ENCODE peak calls at places on chromosome 13, in nine cellular contexts. P is tibial artery; Q is CD8-positive, alpha-beta memory T cell; A is cardiac muscle cell; T is heart right ventricle; V is right cardiac atrium; F is thoracic aorta; U is upper lobe of right lung; O is CD4-positive, CD25-positive, alpha-beta regulatory T cell. M is an unnamed sample.
A peak's percentile ranks its signal among the peaks of the same experiment; 100 is the strongest.

GRCh38 chr13:98796191-98796590 is 43.7 kb upstream of the SLC15A1 start:
- DNase-seq in P (no peak), Q (no peak), A (no peak), T (no peak), V (no peak), F (no peak), U (no peak), O (no peak), M (no peak)

GRCh38 chr13:107900775-107901174 is 314.6 kb downstream of the LIG4 start:
- DNase-seq in P (no peak), Q (no peak), A (no peak), T (no peak), V (no peak), F (no peak), U (no peak), O (no peak), M (no peak)

GRCh38 chr13:89660752-89661151 is 1686.7 kb upstream of the MIR17HG start:
- DNase-seq in P (no peak), Q (no peak), A (no peak), T (no peak), V (no peak), F (no peak), U (no peak), O (no peak), M (no peak)

GRCh38 chr13:102597029-102598015 is 536 bp downstream of the TPP2 start:
- DNase-seq in P (peak; percentile 70), Q (no peak), A (peak; percentile 22), T (peak; percentile 14), V (peak; percentile 37), F (no peak), U (no peak), O (peak; percentile 36), M (no peak)

GRCh38 chr13:109622006-109622405 is 164.4 kb downstream of the IRS2 start:
- DNase-seq in P (no peak), Q (no peak), A (no peak), T (no peak), V (no peak), F (no peak), U (no peak), O (no peak), M (no peak)

GRCh38 chr13:77699059-77699680 is 1.7 kb downstream of the SLAIN1 start:
- DNase-seq in P (no peak), Q (no peak), A (no peak), T (no peak), V (no peak), F (no peak), U (no peak), O (peak; percentile 9), M (no peak)

GRCh38 chr13:105611424-105611823 is 924.0 kb downstream of the EFNB2 start:
- DNase-seq in P (no peak), Q (no peak), A (peak; percentile 36), T (no peak), V (no peak), F (no peak), U (no peak), O (no peak), M (no peak)

GRCh38 chr13:72097568-72097967 is 230.6 kb upstream of the DACH1 start:
- DNase-seq in P (no peak), Q (no peak), A (no peak), T (no peak), V (no peak), F (no peak), U (no peak), O (no peak), M (no peak)

GRCh38 chr13:89920461-89920860 is 1427.0 kb upstream of the MIR17HG start:
- DNase-seq in P (no peak), Q (no peak), A (no peak), T (no peak), V (no peak), F (no peak), U (no peak), O (no peak), M (no peak)

GRCh38 chr13:73168993-73169401 is 110.2 kb downstream of the KLF5 start:
- DNase-seq in P (no peak), Q (no peak), A (no peak), T (no peak), V (no peak), F (no peak), U (no peak), O (no peak), M (no peak)

GRCh38 chr13:85896516-85897450 is 97.6 kb upstream of the SLITRK6 start:
- DNase-seq in P (no peak), Q (no peak), A (no peak), T (no peak), V (no peak), F (no peak), U (no peak), O (no peak), M (peak; percentile 43)

GRCh38 chr13:70080030-70080429 is 27.6 kb upstream of the ATXN8OS start:
- DNase-seq in P (no peak), Q (no peak), A (no peak), T (peak; percentile 62), V (peak; percentile 22), F (no peak), U (no peak), O (no peak), M (no peak)

GRCh38 chr13:114142640-114143490 is 10.4 kb upstream of the RASA3 start:
- DNase-seq in P (peak; percentile 65), Q (peak; percentile 63), A (no peak), T (no peak), V (peak; percentile 34), F (no peak), U (peak; percentile 77), O (peak; percentile 99), M (peak; percentile 92)

GRCh38 chr13:101307181-101307701 is 109.1 kb downstream of the NALCN start:
- DNase-seq in P (no peak), Q (no peak), A (no peak), T (no peak), V (no peak), F (no peak), U (no peak), O (no peak), M (no peak)

GRCh38 chr13:89862691-89863036 is 1484.8 kb upstream of the MIR17HG start:
- DNase-seq in P (no peak), Q (no peak), A (no peak), T (no peak), V (no peak), F (no peak), U (no peak), O (no peak), M (no peak)

GRCh38 chr13:105219636-105220035 is 1315.8 kb downstream of the EFNB2 start:
- DNase-seq in P (no peak), Q (no peak), A (no peak), T (no peak), V (no peak), F (no peak), U (no peak), O (no peak), M (no peak)

GRCh38 chr13:44764334-44764733 is 188.2 kb upstream of the TSC22D1 start:
- DNase-seq in P (no peak), Q (no peak), A (no peak), T (no peak), V (no peak), F (no peak), U (no peak), O (no peak), M (no peak)

GRCh38 chr13:100958859-100959258 is 284.3 kb upstream of the TMTC4 start:
- DNase-seq in P (no peak), Q (no peak), A (no peak), T (no peak), V (no peak), F (no peak), U (no peak), O (no peak), M (no peak)

GRCh38 chr13:63305641-63306133 is 1890.0 kb upstream of the PCDH20 start:
- DNase-seq in P (no peak), Q (no peak), A (no peak), T (no peak), V (no peak), F (no peak), U (no peak), O (no peak), M (peak; percentile 74)

GRCh38 chr13:53941588-53942190 is 913.1 kb downstream of the OLFM4 start:
- DNase-seq in P (no peak), Q (no peak), A (no peak), T (no peak), V (no peak), F (no peak), U (no peak), O (no peak), M (no peak)

GRCh38 chr13:48222358-48223015 is 10.5 kb upstream of the ITM2B start:
- DNase-seq in P (peak; percentile 73), Q (no peak), A (no peak), T (no peak), V (peak; percentile 61), F (no peak), U (peak; percentile 75), O (no peak), M (no peak)
- H3K27ac ChIP-seq in P (peak overlapping the region; percentile 68), Q (no peak overlapping the region), A (no peak overlapping the region), T (peak overlapping the region; percentile 65), V (peak overlapping the region; percentile 82), F (peak overlapping the region; percentile 60), U (peak overlapping the region; percentile 85), O (peak overlapping the region; percentile 56), M (peak overlapping the region; percentile 80)

GRCh38 chr13:97224544-97225324 is 2.6 kb downstream of the MBNL2 start:
- DNase-seq in P (no peak), Q (no peak), A (no peak), T (no peak), V (no peak), F (no peak), U (no peak), O (peak; percentile 22), M (no peak)
- H3K4me3 ChIP-seq in P (peak overlapping the region; percentile 65), Q (peak overlapping the region; percentile 73), A (peak overlapping the region; percentile 87), T (peak overlapping the region; percentile 62), V (peak overlapping the region; percentile 99), F (peak overlapping the region; percentile 78), U (peak overlapping the region; percentile 68), O (peak overlapping the region; percentile 96), M (peak overlapping the region; percentile 54)

DNA sequence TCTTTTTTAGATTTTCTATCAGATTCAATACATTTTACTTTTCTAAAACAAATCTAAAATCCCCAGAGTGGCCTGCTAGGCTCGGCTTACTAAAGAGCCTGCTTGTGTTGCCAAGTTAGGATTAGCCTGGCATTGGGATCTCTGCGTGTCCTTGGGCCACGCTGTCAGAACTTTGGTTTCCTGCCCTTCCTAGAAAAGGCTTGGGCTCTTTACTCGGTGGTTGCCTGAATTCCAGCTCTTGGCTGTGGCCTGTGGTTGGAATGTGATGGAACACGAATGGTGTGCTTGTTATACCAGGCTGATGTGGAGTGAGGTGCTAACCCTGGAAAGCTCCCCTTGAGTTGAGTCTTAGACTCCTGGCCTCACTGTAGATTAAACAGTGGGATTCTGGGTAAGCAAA is 8.5 kb downstream of the SPATA13 start:
- DNase-seq in P (no peak), Q (no peak), A (no peak), T (no peak), V (no peak), F (no peak), U (no peak), O (no peak), M (no peak)
- H3K4me1 ChIP-seq in P (no peaks in the 10 kb centered on the region), Q (peaks cover 2% of the 10 kb centered on the region), A (no peaks in the 10 kb centered on the region), T (no peaks in the 10 kb centered on the region), V (no peaks in the 10 kb centered on the region), F (no peaks in the 10 kb centered on the region), U (no peaks in the 10 kb centered on the region), O (no peaks in the 10 kb centered on the region), M (peaks cover 5% of the 10 kb centered on the region)

DNA sequence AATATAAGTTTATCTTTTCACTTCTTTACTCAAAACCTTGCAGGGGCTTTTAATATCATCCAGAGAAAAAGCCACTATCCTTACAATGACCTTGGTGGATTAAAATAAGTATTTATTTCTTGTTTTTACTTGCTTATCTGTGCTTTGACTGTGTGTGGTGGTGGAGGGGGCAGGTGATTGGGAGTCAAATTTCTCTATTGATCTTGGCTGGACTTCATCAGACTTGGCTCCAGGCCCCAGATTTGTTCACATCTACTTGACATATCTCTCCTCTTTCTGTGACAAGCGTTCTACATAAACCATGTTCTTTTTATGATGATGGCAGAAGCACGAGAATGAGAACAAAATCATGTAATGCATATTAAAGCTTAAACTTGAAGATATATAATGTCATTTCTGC is 670.8 kb downstream of the PCDH17 start:
- DNase-seq in P (no peak), Q (no peak), A (no peak), T (no peak), V (no peak), F (no peak), U (no peak), O (no peak), M (no peak)
- H3K27ac ChIP-seq in P (no peak overlapping the region), Q (no peak overlapping the region), A (no peak overlapping the region), T (no peak overlapping the region), V (no peak overlapping the region), F (no peak overlapping the region), U (no peak overlapping the region), O (no peak overlapping the region), M (no peak overlapping the region)

M was measured in spleen.